ENCODE peak calls at places on chromosomes 11 and 22, in five cellular contexts. T is adrenal gland, F is left lung, R is pancreas, K is mesenchymal stem cell. B is an unnamed sample.

GRCh38 chr11:27437824-27438594 is 34.6 kb downstream of the LGR4 start:
- DNase-seq in T (no peak), F (no peak), R (no peak), K (no peak), B (no peak)

GRCh38 chr11:112382561-112382960 is 121.9 kb upstream of the PLET1 start:
- DNase-seq in T (no peak), F (no peak), R (no peak), K (no peak), B (no peak)

GRCh38 chr11:45165806-45166603 is 19.6 kb downstream of the PRDM11 start:
- DNase-seq in T (no peak), F (no peak), R (no peak), K (no peak), B (no peak)

GRCh38 chr22:31346733-31347250 is 646 bp upstream of the PATZ1 start:
- DNase-seq in T (peak; percentile 65), F (peak; percentile 82), R (peak; percentile 74), K (peak; percentile 75), B (no peak)

GRCh38 chr11:66685276-66686099 is 7.8 kb upstream of the RBM4B start:
- DNase-seq in T (no peak), F (no peak), R (no peak), K (no peak), B (no peak)

GRCh38 chr22:46280999-46281623 is 13.3 kb downstream of the TTC38 start:
- DNase-seq in T (peak; percentile 50), F (no peak), R (no peak), K (no peak), B (no peak)

GRCh38 chr11:75422248-75423231 is 10.5 kb downstream of the KLHL35 start:
- DNase-seq in T (no peak), F (peak; percentile 79), R (peak; percentile 53), K (no peak), B (no peak)

GRCh38 chr11:7657306-7658025 is 15.8 kb downstream of the CYB5R2 start:
- DNase-seq in T (peak; percentile 66), F (no peak), R (peak; percentile 51), K (peak; percentile 67), B (peak; percentile 71)

GRCh38 chr11:58926695-58927094 is 12.6 kb upstream of the GLYATL1 start:
- DNase-seq in T (no peak), F (no peak), R (no peak), K (peak; percentile 57), B (no peak)

GRCh38 chr22:41197808-41198585 is 7.1 kb upstream of the L3MBTL2 start:
- DNase-seq in T (no peak), F (peak; percentile 84), R (no peak), K (peak; percentile 70), B (no peak)

GRCh38 chr11:75326439-75326810 is 25.0 kb downstream of the ARRB1 start:
- DNase-seq in T (no peak), F (no peak), R (no peak), K (no peak), B (no peak)

DNA sequence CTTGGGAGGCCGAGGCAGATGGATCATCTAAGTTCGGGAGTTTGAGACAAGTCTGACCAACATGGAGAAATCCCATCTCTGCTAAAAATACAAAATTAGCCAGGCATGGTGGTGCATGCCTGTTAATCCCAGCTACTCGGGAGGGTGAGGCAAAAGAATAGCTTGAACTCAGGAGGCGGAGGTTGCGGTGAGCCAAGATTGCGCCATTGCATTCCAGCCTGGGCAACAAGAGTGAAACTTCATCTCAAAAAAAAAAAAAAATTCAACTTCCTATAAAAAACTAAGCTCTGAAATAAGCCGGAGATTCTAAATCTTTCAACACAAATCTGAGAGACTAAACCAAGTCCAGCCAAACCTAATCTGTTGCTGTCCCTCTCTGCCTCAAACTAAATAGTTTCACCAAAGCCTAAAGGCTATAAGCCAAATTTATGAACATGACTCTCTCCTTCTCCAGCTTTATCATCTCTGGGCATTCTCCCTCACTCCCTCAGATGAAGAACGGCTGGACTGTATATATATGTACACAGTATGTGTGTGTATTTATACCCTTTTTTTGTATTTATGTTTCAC is 3.7 kb downstream of the CLNS1A start:
- DNase-seq in T (peak; percentile 34), F (no peak), R (no peak), K (no peak), B (no peak)
- H3K4me1 ChIP-seq in T (peaks cover 9% of the 10 kb centered on the region), F (peaks cover 6% of the 10 kb centered on the region), R (no peaks in the 10 kb centered on the region), K (peaks cover 4% of the 10 kb centered on the region), B (peaks cover 1% of the 10 kb centered on the region)

GRCh38 chr11:48110509-48110766 is 106.2 kb upstream of the OR4B1 start:
- DNase-seq in T (no peak), F (no peak), R (no peak), K (no peak), B (no peak)

GRCh38 chr11:48107188-48107704 is 109.4 kb upstream of the OR4B1 start:
- DNase-seq in T (no peak), F (no peak), R (no peak), K (peak; percentile 56), B (no peak)

GRCh38 chr11:48108231-48109045 is 108.2 kb upstream of the OR4B1 start:
- DNase-seq in T (no peak), F (no peak), R (no peak), K (no peak), B (no peak)

GRCh38 chr11:48111941-48112340 is 104.7 kb upstream of the OR4B1 start:
- DNase-seq in T (no peak), F (no peak), R (no peak), K (peak; percentile 61), B (no peak)

GRCh38 chr11:48109046-48109666 is 107.5 kb upstream of the OR4B1 start:
- DNase-seq in T (no peak), F (no peak), R (no peak), K (peak; percentile 63), B (no peak)
- H3K4me3 ChIP-seq in T (peak overlapping the region; percentile 41), F (no peak overlapping the region), R (no peak overlapping the region), K (no peak overlapping the region), B (no peak overlapping the region)

DNA sequence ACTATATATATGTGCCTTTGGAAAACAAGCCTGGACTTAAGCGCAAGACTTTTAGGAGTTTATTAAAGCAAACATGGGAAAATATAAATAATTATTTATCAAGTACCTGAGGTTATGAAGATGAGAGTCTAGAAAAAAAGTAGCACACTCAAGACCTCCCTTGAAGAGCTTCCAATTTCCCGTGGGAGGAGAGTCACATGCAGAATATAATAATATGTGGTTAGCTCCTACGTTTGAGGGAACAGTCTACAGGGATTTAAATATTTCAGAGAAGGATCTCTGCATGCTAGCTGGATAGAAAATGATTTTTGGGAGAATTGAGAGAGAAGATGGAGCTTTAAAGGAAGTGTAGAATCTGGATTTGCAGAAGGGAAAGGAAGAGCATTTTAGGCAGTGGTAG is 183.8 kb downstream of the SWAP70 start:
- DNase-seq in T (no peak), F (no peak), R (no peak), K (no peak), B (no peak)
- H3K36me3 ChIP-seq in T (no peaks in the 10 kb centered on the region), F (no peaks in the 10 kb centered on the region), R (peaks cover 11% of the 10 kb centered on the region), K (peaks cover 69% of the 10 kb centered on the region), B (no peaks in the 10 kb centered on the region)

DNA sequence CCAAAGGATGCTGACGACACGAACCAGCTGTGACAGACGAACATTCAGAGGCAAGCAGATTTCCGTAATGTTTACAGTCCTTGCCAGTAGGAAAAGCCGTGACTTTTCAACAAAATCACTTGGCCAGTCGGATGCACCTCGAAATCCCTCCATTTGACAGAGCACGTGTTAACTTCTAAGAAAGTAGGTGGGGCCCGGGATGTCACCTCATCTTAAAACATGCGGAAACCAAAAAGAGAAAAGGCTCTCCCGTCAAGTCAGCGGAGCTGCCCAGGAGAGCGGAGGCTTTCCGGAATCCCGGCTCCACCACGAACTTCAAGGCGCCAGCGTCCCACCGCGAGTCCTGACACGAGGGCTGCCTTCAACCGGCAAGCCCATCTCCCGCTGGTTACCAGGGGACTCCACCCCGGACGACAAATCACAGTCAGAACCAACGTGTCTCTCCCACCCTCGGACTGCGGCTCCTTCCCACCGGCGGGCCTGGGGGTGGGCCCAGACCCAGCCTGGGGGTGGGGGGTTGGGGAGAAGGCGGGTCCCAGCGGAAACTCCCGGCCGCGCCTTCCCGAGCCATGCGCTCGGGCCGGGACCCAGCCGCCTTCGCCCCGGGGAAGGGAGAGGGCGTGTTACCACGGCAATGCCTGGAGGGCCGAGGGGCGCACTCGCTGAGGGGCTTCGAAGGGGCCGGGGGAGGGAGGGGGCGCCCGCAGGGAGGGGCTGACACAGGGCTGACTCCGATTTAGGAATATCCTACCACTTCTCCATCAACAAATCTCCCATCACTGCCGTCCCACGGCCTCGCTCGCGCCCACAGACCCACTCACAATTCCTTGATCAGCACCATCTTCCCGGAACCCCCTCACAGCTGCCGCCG is 470 bp downstream of the PITPNB start:
- DNase-seq in T (peak; percentile 48), F (peak; percentile 89), R (peak; percentile 60), K (peak; percentile 71), B (no peak)
- H3K4me1 ChIP-seq in T (peaks cover 15% of the 10 kb centered on the region), F (peaks cover 28% of the 10 kb centered on the region), R (peaks cover 30% of the 10 kb centered on the region), K (peaks cover 1% of the 10 kb centered on the region), B (no peaks in the 10 kb centered on the region)

GRCh38 chr22:50469377-50470305 is 5.2 kb downstream of the SBF1 start:
- DNase-seq in T (peak; percentile 70), F (peak; percentile 87), R (peak; percentile 65), K (peak; percentile 29), B (no peak)
- H3K4me3 ChIP-seq in T (no peak overlapping the region), F (peak overlapping the region; percentile 2), R (no peak overlapping the region), K (no peak overlapping the region), B (no peak overlapping the region)

GRCh38 chr11:43366597-43367121 is 7.9 kb downstream of the TTC17 start:
- DNase-seq in T (no peak), F (no peak), R (no peak), K (peak; percentile 73), B (no peak)

GRCh38 chr11:43367382-43368178 is 8.9 kb downstream of the TTC17 start:
- DNase-seq in T (no peak), F (no peak), R (no peak), K (peak; percentile 29), B (no peak)
- H3K36me3 ChIP-seq in T (no peaks in the 10 kb centered on the region), F (no peaks in the 10 kb centered on the region), R (no peaks in the 10 kb centered on the region), K (peaks cover 30% of the 10 kb centered on the region), B (no peaks in the 10 kb centered on the region)

GRCh38 chr11:116929393-116930090 is 92.1 kb upstream of the APOA1 start:
- DNase-seq in T (peak; percentile 36), F (no peak), R (no peak), K (peak; percentile 25), B (no peak)

GRCh38 chr11:116931206-116931953 is 94.0 kb upstream of the APOA1 start:
- DNase-seq in T (no peak), F (no peak), R (no peak), K (peak; percentile 15), B (no peak)

GRCh38 chr11:116930586-116930985 is 93.2 kb upstream of the APOA1 start:
- DNase-seq in T (no peak), F (no peak), R (no peak), K (no peak), B (no peak)

GRCh38 chr11:116928845-116929244 is 91.4 kb upstream of the APOA1 start:
- DNase-seq in T (no peak), F (no peak), R (no peak), K (peak; percentile 21), B (no peak)

GRCh38 chr11:116930177-116930576 is 92.8 kb upstream of the APOA1 start:
- DNase-seq in T (no peak), F (no peak), R (no peak), K (peak; percentile 49), B (peak; percentile 4)
- H3K4me1 ChIP-seq in T (peaks cover 4% of the 10 kb centered on the region), F (peaks cover 26% of the 10 kb centered on the region), R (no peaks in the 10 kb centered on the region), K (no peaks in the 10 kb centered on the region), B (no peaks in the 10 kb centered on the region)

GRCh38 chr22:20179455-20180244 is 28.8 kb upstream of the CCDC188 start:
- DNase-seq in T (no peak), F (no peak), R (no peak), K (no peak), B (no peak)
- H3K4me3 ChIP-seq in T (no peak overlapping the region), F (no peak overlapping the region), R (no peak overlapping the region), K (no peak overlapping the region), B (no peak overlapping the region)

B was measured in iPS DF 6.9.